ENCODE peak calls at places on chromosomes 2 and 18, in four cellular contexts. One of them, this sample, is unnamed.

GRCh38 chr2:64652231-64653173 is 1.2 kb downstream of the SERTAD2 start:
- DNase-seq in right cardiac atrium: peak
- DNase-seq in B cell: no peak
- DNase-seq in fibroblast of pulmonary artery: peak
- DNase-seq in this sample: no peak

GRCh38 chr2:62495777-62496176 is 10.2 kb downstream of the TMEM17 start:
- DNase-seq in right cardiac atrium: no peak
- DNase-seq in B cell: no peak
- DNase-seq in fibroblast of pulmonary artery: no peak
- DNase-seq in this sample: no peak

GRCh38 chr2:160582481-160583161 is 89.0 kb upstream of the RBMS1 start:
- DNase-seq in right cardiac atrium: no peak
- DNase-seq in B cell: no peak
- DNase-seq in fibroblast of pulmonary artery: peak
- DNase-seq in this sample: no peak

GRCh38 chr2:150475479-150476212 is 11.8 kb downstream of the RND3 start:
- DNase-seq in right cardiac atrium: no peak
- DNase-seq in B cell: no peak
- DNase-seq in fibroblast of pulmonary artery: no peak
- DNase-seq in this sample: no peak

GRCh38 chr18:33231474-33232317 is 208.8 kb downstream of the CCDC178 start:
- DNase-seq in right cardiac atrium: peak
- DNase-seq in B cell: peak
- DNase-seq in fibroblast of pulmonary artery: peak
- DNase-seq in this sample: peak

GRCh38 chr18:907880-908512 is 3.3 kb downstream of the ADCYAP1 start:
- DNase-seq in right cardiac atrium: peak
- DNase-seq in B cell: no peak
- DNase-seq in fibroblast of pulmonary artery: no peak
- DNase-seq in this sample: peak

GRCh38 chr2:38462121-38462634 is 85.1 kb upstream of the ATL2 start:
- DNase-seq in right cardiac atrium: no peak
- DNase-seq in B cell: no peak
- DNase-seq in fibroblast of pulmonary artery: peak
- DNase-seq in this sample: no peak

GRCh38 chr2:53536583-53537361 is 230.8 kb upstream of the CHAC2 start:
- DNase-seq in right cardiac atrium: no peak
- DNase-seq in B cell: no peak
- DNase-seq in fibroblast of pulmonary artery: no peak
- DNase-seq in this sample: no peak

GRCh38 chr2:5368263-5368662 is 323.9 kb upstream of the SOX11 start:
- DNase-seq in right cardiac atrium: no peak
- DNase-seq in B cell: no peak
- DNase-seq in fibroblast of pulmonary artery: no peak
- DNase-seq in this sample: no peak

GRCh38 chr2:104431701-104432121 is 422.2 kb upstream of the POU3F3 start:
- DNase-seq in right cardiac atrium: no peak
- DNase-seq in B cell: no peak
- DNase-seq in fibroblast of pulmonary artery: no peak
- DNase-seq in this sample: no peak

GRCh38 chr2:20436716-20437470 is 10.0 kb upstream of the RHOB start:
- DNase-seq in right cardiac atrium: no peak
- DNase-seq in B cell: no peak
- DNase-seq in fibroblast of pulmonary artery: no peak
- DNase-seq in this sample: no peak

GRCh38 chr2:96869281-96869823 is 528 bp downstream of the SEMA4C start:
- DNase-seq in right cardiac atrium: peak
- DNase-seq in B cell: no peak
- DNase-seq in fibroblast of pulmonary artery: peak
- DNase-seq in this sample: peak

GRCh38 chr2:28316546-28317335 is 75.9 kb upstream of the FOSL2 start:
- DNase-seq in right cardiac atrium: no peak
- DNase-seq in B cell: no peak
- DNase-seq in fibroblast of pulmonary artery: no peak
- DNase-seq in this sample: no peak

GRCh38 chr2:68911246-68911645 is 40.0 kb upstream of the BMP10 start:
- DNase-seq in right cardiac atrium: no peak
- DNase-seq in B cell: no peak
- DNase-seq in fibroblast of pulmonary artery: no peak
- DNase-seq in this sample: no peak

GRCh38 chr18:24073791-24074190 is 59.2 kb downstream of the TTC39C start:
- DNase-seq in right cardiac atrium: no peak
- DNase-seq in B cell: no peak
- DNase-seq in fibroblast of pulmonary artery: no peak
- DNase-seq in this sample: no peak

GRCh38 chr2:8568543-8569302 is 113.1 kb upstream of the ID2 start:
- DNase-seq in right cardiac atrium: no peak
- DNase-seq in B cell: no peak
- DNase-seq in fibroblast of pulmonary artery: no peak
- DNase-seq in this sample: no peak

GRCh38 chr2:162379719-162380580 is 36.0 kb downstream of the GCA start:
- DNase-seq in right cardiac atrium: peak
- DNase-seq in B cell: no peak
- DNase-seq in fibroblast of pulmonary artery: peak
- DNase-seq in this sample: no peak

GRCh38 chr2:199841409-199841808 is 9.6 kb downstream of the FTCDNL1 start:
- DNase-seq in right cardiac atrium: no peak
- DNase-seq in B cell: no peak
- DNase-seq in fibroblast of pulmonary artery: no peak
- DNase-seq in this sample: no peak

This sample was measured in GM13977.